ENCODE peak calls at places on chromosome 9, in eight cellular contexts. A is GM13977; M is stimulated activated CD4-positive, alpha-beta T cell treated with anti-CD3 and anti-CD28 coated beads, Interleukin-1b, Interleukin-23, amount 100 ng/mL, for 48 hours; D is activated T-helper 1 cell treated with anti-CD3 and anti-CD28 coated beads, Interleukin-12 subunit alpha, Interleukin-12 subunit beta, Interleukin-2, Interleukin-4 antibody, amounts not matched to agents 30 ng/mL and 10 ng/mL and 1 ng/mL, durations not matched to agents 14 hours and 24 hours and 36 hours; K is COR-L47; G is kidney tubule cell; U is heart right ventricle; Y is amygdala. O is an unnamed sample.

GRCh38 chr9:37429441-37430285 is 7.2 kb downstream of the GRHPR start:
- DNase-seq in Y (no peak), U (no peak), A (no peak), G (no peak), K (no peak), M (no peak), D (no peak), O (no peak)

GRCh38 chr9:7174884-7175283 is 417.1 kb downstream of the KDM4C start:
- DNase-seq in U (no peak), K (no peak), D (no peak), G (peak), M (no peak), A (no peak), Y (no peak), O (peak)

GRCh38 chr9:136926749-136927148 is 17.8 kb downstream of the FBXW5 start:
- DNase-seq in D (no peak), Y (no peak), U (no peak), K (no peak), M (no peak), A (no peak), G (no peak), O (no peak)

GRCh38 chr9:86557918-86558317 is 203.7 kb upstream of the TUT7 start:
- DNase-seq in Y (no peak), G (no peak), U (no peak), D (no peak), A (no peak), K (no peak), M (no peak), O (no peak)

GRCh38 chr9:126336350-126337335 is 10.0 kb downstream of the MVB12B start:
- DNase-seq in Y (no peak), M (no peak), D (no peak), U (no peak), K (no peak), G (no peak), A (no peak), O (no peak)

GRCh38 chr9:125312411-125312810 is 50.8 kb downstream of the GAPVD1 start:
- DNase-seq in D (no peak), A (no peak), M (no peak), Y (no peak), U (no peak), G (no peak), K (no peak), O (no peak)

GRCh38 chr9:87497604-87498045 is at the start of gene DAPK1:
- DNase-seq in D (no peak), M (peak), Y (no peak), U (peak), K (no peak), A (peak), G (peak), O (no peak)

GRCh38 chr9:36677611-36678010 is 104.9 kb downstream of the MELK start:
- DNase-seq in Y (no peak), A (no peak), U (no peak), G (no peak), D (no peak), K (no peak), M (no peak), O (no peak)

GRCh38 chr9:129888809-129889460 is 53.7 kb downstream of the USP20 start:
- DNase-seq in D (peak), U (no peak), Y (no peak), G (no peak), M (peak), K (no peak), A (peak), O (no peak)

GRCh38 chr9:129687391-129687790 is 21.9 kb downstream of the PRRX2 start:
- DNase-seq in G (no peak), M (no peak), D (no peak), U (no peak), A (no peak), Y (no peak), K (no peak), O (no peak)

GRCh38 chr9:134678206-134678605 is 36.6 kb downstream of the COL5A1 start:
- DNase-seq in K (no peak), A (no peak), Y (no peak), G (no peak), D (no peak), U (no peak), M (no peak), O (no peak)